ENCODE peak calls at places on chromosome 6, in five cellular contexts. N is fibroblast of the aortic adventitia, Z is HL-60, D is AG04450, S is pancreas. G is an unnamed sample.

GRCh38 chr6:21767891-21768659 is 174.5 kb downstream of the SOX4 start:
- DNase-seq in S (no peak), N (peak; percentile 67), Z (no peak), D (no peak), G (peak; percentile 25)

GRCh38 chr6:82006027-82006738 is 241.4 kb downstream of the IBTK start:
- DNase-seq in S (no peak), N (peak; percentile 61), D (no peak), Z (peak; percentile 59), G (no peak)

GRCh38 chr6:37547564-37548061 is 47.9 kb upstream of the CCDC167 start:
- DNase-seq in N (peak; percentile 63), D (no peak), S (no peak), Z (no peak), G (peak; percentile 47)

GRCh38 chr6:10272591-10272990 is 142.3 kb downstream of the TFAP2A start:
- DNase-seq in Z (no peak), S (no peak), D (no peak), N (no peak), G (no peak)

GRCh38 chr6:220736-221475 is 71.4 kb upstream of the DUSP22 start:
- DNase-seq in Z (no peak), S (no peak), D (no peak), N (peak; percentile 41), G (peak; percentile 38)

GRCh38 chr6:85679445-85680123 is 36.9 kb upstream of the SYNCRIP start:
- DNase-seq in N (no peak), S (no peak), Z (no peak), D (no peak), G (no peak)

GRCh38 chr6:139533573-139534471 is 159.4 kb upstream of the CITED2 start:
- DNase-seq in S (peak; percentile 62), D (peak; percentile 37), N (peak; percentile 84), Z (peak; percentile 37), G (peak; percentile 83)

GRCh38 chr6:115885636-115886366 is 174.9 kb downstream of the FRK start:
- DNase-seq in Z (no peak), D (no peak), S (no peak), N (no peak), G (no peak)

GRCh38 chr6:64012351-64013060 is 376.9 kb downstream of the PHF3 start:
- DNase-seq in Z (peak; percentile 5), S (no peak), D (peak; percentile 55), N (peak; percentile 57), G (peak; percentile 29)

GRCh38 chr6:5782783-5783567 is 223.8 kb downstream of the NRN1 start:
- DNase-seq in S (peak; percentile 20), Z (no peak), N (no peak), D (peak; percentile 6), G (no peak)

GRCh38 chr6:80545323-80545722 is 438.9 kb downstream of the BCKDHB start:
- DNase-seq in N (no peak), S (no peak), Z (no peak), D (no peak), G (no peak)

GRCh38 chr6:79605061-79605460 is 26.1 kb upstream of the SH3BGRL2 start:
- DNase-seq in D (no peak), S (no peak), Z (no peak), N (no peak), G (no peak)

GRCh38 chr6:16208989-16209388 is 29.4 kb upstream of the GMPR start:
- DNase-seq in N (no peak), D (no peak), Z (no peak), S (no peak), G (no peak)

GRCh38 chr6:115577270-115577669 is 483.4 kb downstream of the FRK start:
- DNase-seq in S (no peak), Z (no peak), N (no peak), D (no peak), G (no peak)

GRCh38 chr6:117118490-117118889 is 146.9 kb upstream of the VGLL2 start:
- DNase-seq in N (no peak), D (no peak), S (no peak), Z (no peak), G (no peak)

GRCh38 chr6:44672838-44673237 is 285.3 kb downstream of the CDC5L start:
- DNase-seq in Z (no peak), D (no peak), N (no peak), S (no peak), G (no peak)

GRCh38 chr6:44076366-44077200 is 50.7 kb downstream of the MRPL14 start:
- DNase-seq in Z (no peak), N (no peak), S (no peak), D (no peak), G (no peak)

GRCh38 chr6:139308284-139308916 is 16.6 kb upstream of the TXLNB start:
- DNase-seq in N (no peak), Z (no peak), D (no peak), S (no peak), G (peak; percentile 22)

GRCh38 chr6:156434049-156434794 is 343.0 kb upstream of the ARID1B start:
- DNase-seq in N (no peak), S (no peak), D (no peak), Z (no peak), G (no peak)

GRCh38 chr6:11188161-11188915 is 44.1 kb downstream of the NEDD9 start:
- DNase-seq in S (peak; percentile 42), N (no peak), D (no peak), Z (no peak), G (no peak)

GRCh38 chr6:73704260-73704659 is 8.3 kb downstream of the CD109 start:
- DNase-seq in Z (no peak), N (peak; percentile 94), D (peak; percentile 94), S (no peak), G (peak; percentile 98)

GRCh38 chr6:170247178-170247701 is 43.6 kb downstream of the DLL1 start:
- DNase-seq in Z (no peak), D (no peak), S (peak; percentile 11), N (no peak), G (no peak)

GRCh38 chr6:10722820-10723651 is at the start of gene TMEM14C:
- DNase-seq in N (peak; percentile 97), Z (peak; percentile 96), S (peak; percentile 100), D (peak; percentile 97), G (peak; percentile 98)

GRCh38 chr6:26257272-26257671 is 107.7 kb upstream of the BTN3A2 start:
- DNase-seq in N (no peak), D (no peak), Z (no peak), S (no peak), G (no peak)

GRCh38 chr6:7050911-7051779 is 56.6 kb upstream of the RREB1 start:
- DNase-seq in Z (peak; percentile 45), S (peak; percentile 59), N (peak; percentile 60), D (peak; percentile 45), G (peak; percentile 75)

GRCh38 chr6:80454661-80455365 is 348.3 kb downstream of the BCKDHB start:
- DNase-seq in S (no peak), Z (no peak), N (peak; percentile 51), D (no peak), G (peak; percentile 75)

GRCh38 chr6:2973656-2974055 is 2.3 kb upstream of the SERPINB6 start:
- DNase-seq in S (no peak), D (no peak), N (no peak), Z (no peak), G (no peak)

GRCh38 chr6:18323935-18324707 is 59.8 kb upstream of the DEK start:
- DNase-seq in D (no peak), S (no peak), Z (peak; percentile 25), N (peak; percentile 73), G (no peak)

GRCh38 chr6:149723771-149724417 is 6.0 kb upstream of the LATS1 start:
- DNase-seq in N (peak; percentile 81), S (peak; percentile 31), Z (peak; percentile 72), D (peak; percentile 47), G (peak; percentile 30)

GRCh38 chr6:3591970-3592369 is 135.1 kb upstream of the SLC22A23 start:
- DNase-seq in Z (no peak), D (no peak), S (no peak), N (no peak), G (no peak)

GRCh38 chr6:119220452-119220851 is 129.1 kb downstream of the MAN1A1 start:
- DNase-seq in N (no peak), D (no peak), S (no peak), Z (no peak), G (no peak)

GRCh38 chr6:14676084-14676483 is 558.5 kb downstream of the CD83 start:
- DNase-seq in N (peak; percentile 59), D (no peak), Z (no peak), S (no peak), G (peak; percentile 67)

GRCh38 chr6:144744720-144745119 is 459.6 kb downstream of the UTRN start:
- DNase-seq in S (no peak), D (no peak), N (no peak), Z (no peak), G (no peak)

DNA sequence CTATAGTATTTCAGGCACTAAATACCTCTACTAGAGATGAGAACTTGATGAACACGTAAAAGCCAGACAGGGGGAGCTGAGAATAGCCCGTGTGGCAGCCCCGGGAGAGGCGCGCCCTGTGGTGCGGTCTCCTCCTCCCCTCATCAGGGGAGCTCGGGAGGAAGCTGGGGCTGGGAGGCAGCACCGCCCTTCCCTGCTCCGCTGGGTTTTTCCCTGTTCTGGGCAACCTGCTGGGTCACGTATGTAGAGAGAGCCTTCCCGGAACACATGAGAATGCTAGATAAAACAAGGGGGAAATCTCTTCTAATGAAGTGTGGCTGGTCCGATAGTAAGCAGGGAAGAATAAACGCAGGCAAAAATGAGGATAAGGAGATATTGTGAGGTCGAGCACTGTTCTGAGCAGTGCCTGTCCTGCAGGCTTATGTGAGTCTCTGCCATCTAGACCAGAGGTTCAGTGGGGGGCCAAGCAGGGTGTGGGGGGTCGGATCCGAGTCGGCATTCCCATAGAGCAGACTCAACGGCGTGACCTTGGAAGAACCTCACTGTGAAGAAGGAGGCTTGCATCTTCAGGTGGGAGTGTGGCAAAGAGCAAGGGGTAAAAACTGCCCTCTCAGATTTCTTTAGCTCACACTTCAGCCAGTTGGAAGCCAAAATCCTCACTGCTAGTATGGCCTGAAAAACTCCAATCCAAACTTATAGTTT is 13.4 kb upstream of the RPS6KA2 start:
- DNase-seq in Z (no peak), D (no peak), S (no peak), N (no peak), G (no peak)
- H3K4me3 ChIP-seq in Z (no peak overlapping the region), D (peak overlapping the region; percentile 13), S (no peak overlapping the region), N (no peak overlapping the region), G (no peak overlapping the region)

DNA sequence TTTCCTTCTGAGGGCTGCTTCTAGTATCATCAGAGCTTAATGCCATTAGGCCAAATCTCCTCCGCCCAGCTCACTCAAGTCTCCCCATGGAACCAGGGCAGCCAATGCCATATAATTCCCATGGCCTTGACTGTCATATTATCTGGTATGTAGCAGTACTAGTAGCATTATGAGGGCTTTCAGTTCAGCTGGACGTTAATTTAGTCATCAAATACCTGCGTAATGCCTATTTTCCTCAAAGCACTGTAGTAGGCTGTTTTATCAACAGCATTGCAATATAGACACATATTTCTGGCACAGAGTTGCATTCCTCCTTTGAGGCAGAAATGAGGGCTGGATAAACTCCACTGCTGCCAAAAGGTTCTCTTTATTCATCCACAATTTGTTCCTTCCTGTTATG is 1.7 kb downstream of the KCTD20 start:
- DNase-seq in Z (no peak), D (no peak), N (peak; percentile 98), S (no peak), G (no peak)
- H3K4me3 ChIP-seq in Z (peak overlapping the region; percentile 68), D (peak overlapping the region; percentile 95), N (peak overlapping the region; percentile 97), S (peak overlapping the region; percentile 92), G (peak overlapping the region; percentile 75)

DNA sequence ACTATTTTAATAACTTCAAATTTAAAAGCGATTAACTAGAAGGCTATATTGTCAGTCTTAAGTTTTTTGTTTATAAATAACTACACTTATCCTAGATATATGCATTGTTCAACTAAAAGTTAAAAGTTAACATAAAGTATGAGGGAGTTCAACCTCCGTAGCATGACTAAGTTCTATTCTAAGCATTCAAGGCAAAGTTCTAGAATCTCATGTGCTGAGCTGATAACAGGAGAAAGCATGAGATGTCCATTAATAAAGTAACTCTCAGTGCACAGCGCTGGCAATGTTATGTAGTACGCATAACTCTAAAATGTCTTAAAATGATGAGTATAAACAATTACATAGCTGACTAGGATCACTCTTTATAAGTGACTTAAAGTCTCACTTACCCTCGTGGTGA is 264.8 kb downstream of the RNGTT start:
- DNase-seq in Z (no peak), S (no peak), N (no peak), D (no peak), G (no peak)
- H3K4me3 ChIP-seq in Z (no peak overlapping the region), S (no peak overlapping the region), N (no peak overlapping the region), D (no peak overlapping the region), G (no peak overlapping the region)

GRCh38 chr6:13436691-13437568 is 50.5 kb downstream of the GFOD1 start:
- DNase-seq in Z (no peak), S (no peak), D (no peak), N (no peak), G (no peak)
- H3K4me3 ChIP-seq in Z (no peak overlapping the region), S (no peak overlapping the region), D (no peak overlapping the region), N (no peak overlapping the region), G (no peak overlapping the region)